ENCODE peak calls at places on chromosomes 7 and 10, in five cellular contexts. Q is AG04450, Z is neural progenitor cell, F is dorsolateral prefrontal cortex, M is PC-9. T is an unnamed sample.

GRCh38 chr7:76281706-76282343 is 20.6 kb upstream of the HSPB1 start:
- DNase-seq in Q (no peak), Z (no peak), F (no peak), M (no peak), T (no peak)

GRCh38 chr7:146146866-146147265 is 30.3 kb downstream of the CNTNAP2 start:
- DNase-seq in Q (no peak), Z (no peak), F (no peak), M (no peak), T (no peak)

GRCh38 chr7:42237891-42238531 is 1.0 kb upstream of the GLI3 start:
- DNase-seq in Q (no peak), Z (peak; percentile 88), F (peak; percentile 36), M (no peak), T (no peak)

GRCh38 chr7:75969182-75969581 is 25.2 kb downstream of the TMEM120A start:
- DNase-seq in Q (no peak), Z (no peak), F (no peak), M (no peak), T (no peak)

GRCh38 chr7:102046373-102047117 is 229.1 kb downstream of the CUX1 start:
- DNase-seq in Q (no peak), Z (no peak), F (no peak), M (no peak), T (no peak)

GRCh38 chr10:128000660-128001059 is 93.8 kb downstream of the PTPRE start:
- DNase-seq in Q (no peak), Z (no peak), F (no peak), M (no peak), T (no peak)

GRCh38 chr7:26156454-26157365 is 4.7 kb downstream of the NFE2L3 start:
- DNase-seq in Q (peak; percentile 87), Z (no peak), F (no peak), M (peak; percentile 98), T (peak; percentile 64)

GRCh38 chr7:136969776-136970175 is 101.3 kb downstream of the CHRM2 start:
- DNase-seq in Q (no peak), Z (no peak), F (no peak), M (no peak), T (peak; percentile 8)

GRCh38 chr10:91328320-91328984 is 81.7 kb upstream of the HECTD2 start:
- DNase-seq in Q (no peak), Z (no peak), F (no peak), M (no peak), T (no peak)

GRCh38 chr10:14553434-14553833 is 221.3 kb downstream of the FAM107B start:
- DNase-seq in Q (no peak), Z (no peak), F (no peak), M (no peak), T (no peak)

GRCh38 chr10:108290823-108291222 is 1126.3 kb upstream of the SORCS1 start:
- DNase-seq in Q (no peak), Z (no peak), F (no peak), M (no peak), T (no peak)

GRCh38 chr7:47435889-47436312 is 146.0 kb downstream of the TNS3 start:
- DNase-seq in Q (peak; percentile 47), Z (peak; percentile 76), F (peak; percentile 42), M (no peak), T (no peak)

GRCh38 chr10:19245889-19246841 is 197.6 kb downstream of the MALRD1 start:
- DNase-seq in Q (no peak), Z (no peak), F (no peak), M (no peak), T (no peak)

GRCh38 chr7:32357535-32358277 is 132.5 kb downstream of the LSM5 start:
- DNase-seq in Q (no peak), Z (peak; percentile 52), F (no peak), M (no peak), T (no peak)

GRCh38 chr10:77501152-77501845 is 136.3 kb downstream of the KCNMA1 start:
- DNase-seq in Q (peak; percentile 63), Z (no peak), F (peak; percentile 61), M (no peak), T (peak; percentile 52)

GRCh38 chr7:158811461-158811860 is 17.8 kb downstream of the ESYT2 start:
- DNase-seq in Q (no peak), Z (no peak), F (no peak), M (peak; percentile 82), T (peak; percentile 37)

GRCh38 chr10:16950686-16951681 is 133.8 kb upstream of the RSU1 start:
- DNase-seq in Q (no peak), Z (peak; percentile 83), F (peak; percentile 11), M (no peak), T (no peak)

GRCh38 chr10:117007080-117007479 is 2.1 kb upstream of the SHTN1 start:
- DNase-seq in Q (no peak), Z (no peak), F (no peak), M (peak; percentile 76), T (peak; percentile 41)

GRCh38 chr10:18341063-18341462 is 200.8 kb downstream of the CACNB2 start:
- DNase-seq in Q (no peak), Z (no peak), F (no peak), M (no peak), T (no peak)

GRCh38 chr7:121160150-121161008 is 168.4 kb upstream of the WNT16 start:
- DNase-seq in Q (no peak), Z (no peak), F (no peak), M (no peak), T (no peak)

GRCh38 chr10:126634915-126635314 is 35.6 kb downstream of the C10orf90 start:
- DNase-seq in Q (no peak), Z (no peak), F (no peak), M (no peak), T (peak; percentile 56)

GRCh38 chr7:116652793-116653192 is 19.2 kb upstream of the MET start:
- DNase-seq in Q (no peak), Z (no peak), F (no peak), M (no peak), T (peak; percentile 91)

GRCh38 chr10:10520391-10521385 is 497.0 kb upstream of the CELF2 start:
- DNase-seq in Q (no peak), Z (peak; percentile 8), F (no peak), M (no peak), T (no peak)

GRCh38 chr10:102542800-102543418 is 39.1 kb downstream of the SUFU start:
- DNase-seq in Q (peak; percentile 43), Z (no peak), F (no peak), M (no peak), T (no peak)

GRCh38 chr7:125396466-125397151 is 467.0 kb upstream of the POT1 start:
- DNase-seq in Q (no peak), Z (no peak), F (no peak), M (no peak), T (no peak)

GRCh38 chr7:159059629-159060028 is 85.0 kb downstream of the VIPR2 start:
- DNase-seq in Q (no peak), Z (no peak), F (no peak), M (no peak), T (no peak)

GRCh38 chr7:23680417-23681405 is 712 bp downstream of the FAM221A start:
- DNase-seq in Q (no peak), Z (peak; percentile 89), F (peak; percentile 63), M (no peak), T (no peak)

GRCh38 chr7:41994746-41995110 is 242.3 kb downstream of the GLI3 start:
- DNase-seq in Q (no peak), Z (no peak), F (no peak), M (no peak), T (no peak)

GRCh38 chr10:22346087-22346661 is 878 bp downstream of the SPAG6 start:
- DNase-seq in Q (no peak), Z (peak; percentile 21), F (no peak), M (no peak), T (no peak)

GRCh38 chr10:71837085-71837827 is 13.8 kb downstream of the PSAP start:
- DNase-seq in Q (no peak), Z (peak; percentile 65), F (no peak), M (peak; percentile 34), T (no peak)

GRCh38 chr7:100632951-100633717 is 8.2 kb downstream of the TFR2 start:
- DNase-seq in Q (no peak), Z (peak; percentile 76), F (peak; percentile 34), M (no peak), T (no peak)

GRCh38 chr7:43502941-43503340 is 80.0 kb upstream of the STK17A start:
- DNase-seq in Q (no peak), Z (no peak), F (no peak), M (no peak), T (no peak)

GRCh38 chr7:76310102-76310957 is 7.9 kb downstream of the HSPB1 start:
- DNase-seq in Q (no peak), Z (no peak), F (peak; percentile 63), M (no peak), T (no peak)

GRCh38 chr10:71234970-71235681 is 22.8 kb downstream of the UNC5B start:
- DNase-seq in Q (no peak), Z (peak; percentile 18), F (no peak), M (no peak), T (no peak)

GRCh38 chr10:31804416-31804815 is 124.2 kb downstream of the ARHGAP12 start:
- DNase-seq in Q (no peak), Z (no peak), F (no peak), M (no peak), T (no peak)

GRCh38 chr7:121305109-121305508 is 23.7 kb upstream of the WNT16 start:
- DNase-seq in Q (no peak), Z (no peak), F (no peak), M (no peak), T (no peak)

GRCh38 chr7:19376591-19376990 is 231.4 kb upstream of the FERD3L start:
- DNase-seq in Q (no peak), Z (no peak), F (no peak), M (no peak), T (no peak)

DNA sequence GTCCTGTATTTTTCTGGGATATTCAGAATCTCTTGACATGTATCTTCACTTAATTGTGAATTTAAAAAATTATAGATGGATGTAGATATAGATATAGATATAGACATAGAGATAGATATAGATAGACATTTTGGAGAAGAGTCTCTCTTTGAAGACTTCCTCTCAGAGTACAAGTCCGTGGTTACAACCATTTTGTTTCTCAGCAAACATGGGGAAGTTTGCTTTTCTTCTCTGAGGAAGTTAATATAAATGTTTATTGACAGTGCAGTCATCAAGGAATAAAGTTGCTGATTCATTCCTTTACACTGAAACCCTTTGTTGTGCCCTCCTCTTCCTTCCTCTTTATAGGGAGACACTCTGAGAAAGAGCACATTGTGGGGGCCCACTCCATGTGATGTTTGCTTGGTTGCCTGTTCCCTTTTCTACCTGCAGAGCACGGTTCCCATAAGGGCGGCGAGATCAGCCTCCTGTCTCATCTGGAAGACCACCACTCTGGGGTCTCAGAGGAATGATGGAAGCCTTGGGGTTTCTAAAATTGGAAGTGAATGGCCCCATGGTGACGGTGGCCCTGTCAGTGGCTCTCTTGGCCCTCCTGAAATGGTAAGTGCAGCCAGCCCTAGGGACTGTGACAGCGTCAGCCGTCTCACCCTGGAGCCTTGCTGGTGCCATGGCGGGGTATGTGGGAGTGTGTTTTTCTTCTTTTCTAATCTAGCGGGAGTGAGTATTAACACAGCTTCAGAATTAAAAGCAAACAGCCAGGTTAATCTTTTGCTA is at the start of gene TBXAS1:
- DNase-seq in Q (no peak), Z (no peak), F (no peak), M (no peak), T (no peak)
- H3K27ac ChIP-seq in Q (peak within 1 kb of the TSS; percentile 74), Z (no peak within 1 kb of the TSS), F (no peak within 1 kb of the TSS), M (no peak within 1 kb of the TSS), T (no peak within 1 kb of the TSS)

GRCh38 chr10:88385601-88386203 is 197.4 kb downstream of the RNLS start:
- DNase-seq in Q (no peak), Z (no peak), F (no peak), M (peak; percentile 74), T (peak; percentile 65)
- H3K27ac ChIP-seq in Q (no peak overlapping the region), Z (no peak overlapping the region), F (peak overlapping the region; percentile 58), M (peak overlapping the region; percentile 60), T (peak overlapping the region; percentile 54)

GRCh38 chr10:28628184-28628893 is 49.0 kb upstream of the BAMBI start:
- DNase-seq in Q (peak; percentile 44), Z (peak; percentile 85), F (peak; percentile 79), M (peak; percentile 51), T (peak; percentile 60)
- H3K27ac ChIP-seq in Q (no peak overlapping the region), Z (no peak overlapping the region), F (no peak overlapping the region), M (no peak overlapping the region), T (peak overlapping the region; percentile 28)

GRCh38 chr7:6262206-6262605 is 10.2 kb downstream of the CYTH3 start:
- DNase-seq in Q (no peak), Z (no peak), F (no peak), M (no peak), T (no peak)
- H3K27ac ChIP-seq in Q (no peak overlapping the region), Z (no peak overlapping the region), F (no peak overlapping the region), M (no peak overlapping the region), T (no peak overlapping the region)

T was measured in epithelial cell of prostate.